ENCODE peak calls at places on chromosomes 16 and 17, in nine cellular contexts. P, R, N, T, E, M, Q, V and K are unnamed samples.

GRCh38 chr16:8675183-8676159 is 1.1 kb downstream of the ABAT start:
- DNase-seq in P (no peak), R (no peak), N (no peak), T (no peak), E (peak; percentile 66), M (no peak), Q (peak; percentile 53), V (no peak), K (no peak)

GRCh38 chr17:7713782-7714181 is 3.8 kb upstream of the DNAH2 start:
- DNase-seq in P (no peak), R (no peak), N (no peak), T (no peak), E (no peak), M (no peak), Q (no peak), V (no peak), K (no peak)

GRCh38 chr17:49959183-49959935 is 9.6 kb upstream of the DLX4 start:
- DNase-seq in P (peak; percentile 64), R (no peak), N (no peak), T (no peak), E (no peak), M (no peak), Q (no peak), V (no peak), K (peak; percentile 85)

GRCh38 chr17:80248001-80248893 is 12.4 kb upstream of the RNF213 start:
- DNase-seq in P (no peak), R (no peak), N (no peak), T (no peak), E (no peak), M (no peak), Q (no peak), V (no peak), K (no peak)

GRCh38 chr16:67977005-67977404 is 3.3 kb downstream of the DPEP3 start:
- DNase-seq in P (no peak), R (no peak), N (no peak), T (no peak), E (no peak), M (no peak), Q (no peak), V (no peak), K (no peak)

GRCh38 chr17:77391668-77392375 is 251.1 kb downstream of the SEC14L1 start:
- DNase-seq in P (no peak), R (no peak), N (peak; percentile 74), T (peak; percentile 81), E (peak; percentile 94), M (no peak), Q (no peak), V (no peak), K (peak; percentile 85)

GRCh38 chr16:84889066-84889465 is 69.3 kb downstream of the CRISPLD2 start:
- DNase-seq in P (no peak), R (no peak), N (no peak), T (no peak), E (no peak), M (no peak), Q (no peak), V (no peak), K (no peak)

GRCh38 chr17:50222922-50223321 is 21.5 kb upstream of the COL1A1 start:
- DNase-seq in P (no peak), R (no peak), N (no peak), T (no peak), E (no peak), M (no peak), Q (no peak), V (no peak), K (no peak)

GRCh38 chr17:29076722-29077121 is 33.8 kb downstream of the PIPOX start:
- DNase-seq in P (no peak), R (no peak), N (no peak), T (no peak), E (no peak), M (no peak), Q (no peak), V (no peak), K (no peak)

GRCh38 chr17:14135906-14136590 is 66.7 kb downstream of the COX10 start:
- DNase-seq in P (no peak), R (no peak), N (no peak), T (no peak), E (no peak), M (no peak), Q (no peak), V (no peak), K (no peak)

GRCh38 chr16:69195371-69196029 is 8.5 kb downstream of the SNTB2 start:
- DNase-seq in P (no peak), R (no peak), N (no peak), T (no peak), E (no peak), M (peak; percentile 8), Q (no peak), V (no peak), K (no peak)

GRCh38 chr17:46979023-46979870 is at the start of gene RPRML:
- DNase-seq in P (peak; percentile 42), R (peak; percentile 49), N (peak; percentile 46), T (no peak), E (no peak), M (no peak), Q (peak; percentile 41), V (peak; percentile 17), K (peak; percentile 78)

GRCh38 chr16:48384305-48384981 is 770 bp downstream of the SIAH1 start:
- DNase-seq in P (peak; percentile 70), R (peak; percentile 58), N (peak; percentile 71), T (peak; percentile 35), E (peak; percentile 81), M (peak; percentile 76), Q (peak; percentile 72), V (peak; percentile 73), K (peak; percentile 42)

GRCh38 chr17:74992223-74992622 is 4.8 kb downstream of the CDR2L start:
- DNase-seq in P (peak; percentile 40), R (no peak), N (no peak), T (no peak), E (no peak), M (no peak), Q (no peak), V (no peak), K (no peak)

GRCh38 chr17:50909765-50910661 is 43.9 kb upstream of the TOB1 start:
- DNase-seq in P (peak; percentile 68), R (no peak), N (no peak), T (no peak), E (no peak), M (no peak), Q (no peak), V (no peak), K (no peak)

GRCh38 chr17:57957120-57957850 is 2.1 kb upstream of the CUEDC1 start:
- DNase-seq in P (no peak), R (no peak), N (no peak), T (no peak), E (peak; percentile 55), M (peak; percentile 59), Q (no peak), V (no peak), K (no peak)

GRCh38 chr17:75720656-75721462 is at the start of gene ITGB4:
- DNase-seq in P (peak; percentile 48), R (peak; percentile 83), N (peak; percentile 33), T (no peak), E (no peak), M (no peak), Q (peak; percentile 91), V (no peak), K (no peak)

GRCh38 chr16:25258856-25259179 is 1.2 kb upstream of the ZKSCAN2 start:
- DNase-seq in P (no peak), R (no peak), N (no peak), T (no peak), E (no peak), M (no peak), Q (no peak), V (no peak), K (no peak)

GRCh38 chr16:25260416-25260815 is 2.8 kb upstream of the ZKSCAN2 start:
- DNase-seq in P (no peak), R (no peak), N (no peak), T (no peak), E (no peak), M (no peak), Q (no peak), V (no peak), K (no peak)

GRCh38 chr16:25257956-25258855 is 561 bp upstream of the ZKSCAN2 start:
- DNase-seq in P (peak; percentile 92), R (peak; percentile 59), N (peak; percentile 85), T (peak; percentile 64), E (peak; percentile 93), M (peak; percentile 85), Q (peak; percentile 83), V (peak; percentile 84), K (peak; percentile 56)

GRCh38 chr16:25256821-25257503 is 683 bp downstream of the ZKSCAN2 start:
- DNase-seq in P (peak; percentile 46), R (no peak), N (no peak), T (no peak), E (no peak), M (no peak), Q (peak; percentile 13), V (peak; percentile 11), K (no peak)

DNA sequence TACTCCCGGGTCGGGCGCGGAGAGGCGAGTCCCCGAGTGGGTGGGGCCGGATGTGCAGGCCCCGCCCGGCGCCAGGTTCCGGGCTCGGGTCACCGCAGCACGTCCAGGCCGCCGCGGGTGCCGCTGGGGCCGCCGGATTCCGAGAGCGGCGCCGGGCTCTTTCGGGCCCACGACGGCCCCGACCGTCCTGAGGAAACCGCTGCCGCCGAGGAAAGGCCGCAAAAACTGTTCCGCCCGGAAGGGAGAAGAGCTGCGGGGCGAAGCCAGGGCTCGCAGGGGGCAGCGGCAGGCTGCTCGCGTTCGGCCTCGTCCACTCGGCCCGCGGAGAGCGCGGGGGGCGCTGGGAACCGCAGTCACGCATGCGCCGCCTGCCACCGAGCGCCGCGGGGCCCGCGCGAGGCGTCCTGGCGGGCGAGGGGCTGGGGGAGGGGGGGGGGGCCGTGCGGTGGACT is at the start of gene ZKSCAN2:
- DNase-seq in P (peak; percentile 92), R (peak; percentile 80), N (peak; percentile 95), T (peak; percentile 73), E (peak; percentile 95), M (peak; percentile 93), Q (peak; percentile 94), V (peak; percentile 92), K (peak; percentile 94)
- TF ChIP-seq POLR2A in P (peak; percentile 80), R (peak; percentile 79), N (peak; percentile 85), T (peak; percentile 73), E (peak; percentile 19), M (peak; percentile 93), Q (peak; percentile 92), V (peak; percentile 95), K (peak; percentile 72)

GRCh38 chr17:78617371-78618061 is 40.3 kb upstream of the DNAH17 start:
- DNase-seq in P (no peak), R (no peak), N (peak; percentile 64), T (no peak), E (no peak), M (no peak), Q (no peak), V (no peak), K (no peak)
- TF ChIP-seq POLR2A in P (no peak), R (no peak), N (no peak), T (no peak), E (no peak), M (no peak), Q (no peak), V (no peak), K (no peak)

GRCh38 chr17:81931557-81932332 is 4.2 kb upstream of the MAFG start:
- DNase-seq in P (no peak), R (no peak), N (no peak), T (no peak), E (no peak), M (no peak), Q (no peak), V (no peak), K (no peak)
- TF ChIP-seq POLR2A in P (no peak), R (no peak), N (no peak), T (no peak), E (no peak), M (no peak), Q (no peak), V (no peak), K (no peak)

GRCh38 chr17:4584125-4584834 is at the start of gene SMTNL2:
- DNase-seq in P (no peak), R (no peak), N (peak; percentile 83), T (no peak), E (peak; percentile 73), M (no peak), Q (no peak), V (no peak), K (no peak)
- TF ChIP-seq POLR2A in P (no peak), R (no peak), N (peak; percentile 78), T (no peak), E (no peak), M (no peak), Q (no peak), V (no peak), K (no peak)